ENCODE peak calls at places on chromosomes 11 and 22, in seven cellular contexts. N, V, I, O, Q, Y and W are unnamed samples.

GRCh38 chr11:35781342-35782171 is 119.0 kb downstream of the TRIM44 start:
- DNase-seq in N (no peak), V (no peak), I (peak; percentile 57), O (no peak), Q (no peak), Y (no peak), W (no peak)

GRCh38 chr11:85526564-85526963 is 100.6 kb downstream of the DLG2 start:
- DNase-seq in N (no peak), V (no peak), I (no peak), O (no peak), Q (no peak), Y (no peak), W (no peak)

GRCh38 chr11:64566042-64566914 is 24.7 kb upstream of the SLC22A12 start:
- DNase-seq in N (peak; percentile 6), V (peak; percentile 17), I (peak; percentile 89), O (no peak), Q (no peak), Y (peak; percentile 74), W (peak; percentile 72)

GRCh38 chr22:29073618-29074275 is 912 bp downstream of the KREMEN1 start:
- DNase-seq in N (no peak), V (no peak), I (peak; percentile 34), O (peak; percentile 33), Q (no peak), Y (peak; percentile 63), W (no peak)

GRCh38 chr22:18947905-18948304 is 11.8 kb upstream of the PRODH start:
- DNase-seq in N (no peak), V (no peak), I (no peak), O (no peak), Q (no peak), Y (peak; percentile 12), W (no peak)

GRCh38 chr22:25750569-25751173 is 8.7 kb downstream of the MYO18B start:
- DNase-seq in N (no peak), V (no peak), I (peak; percentile 53), O (no peak), Q (no peak), Y (no peak), W (no peak)

GRCh38 chr11:122334546-122335375 is 218.7 kb upstream of the BLID start:
- DNase-seq in N (no peak), V (no peak), I (no peak), O (no peak), Q (no peak), Y (no peak), W (no peak)

GRCh38 chr11:1888811-1889526 is 2.7 kb downstream of the PRR33 start:
- DNase-seq in N (peak; percentile 50), V (no peak), I (no peak), O (no peak), Q (peak; percentile 56), Y (peak; percentile 38), W (no peak)

GRCh38 chr11:27945323-27945722 is 162.6 kb downstream of the KIF18A start:
- DNase-seq in N (no peak), V (no peak), I (no peak), O (no peak), Q (no peak), Y (no peak), W (no peak)

GRCh38 chr11:621838-622237 is 2.9 kb downstream of the CDHR5 start:
- DNase-seq in N (no peak), V (no peak), I (no peak), O (no peak), Q (no peak), Y (no peak), W (no peak)

GRCh38 chr22:48796295-48797015 is 1031.2 kb downstream of the BRD1 start:
- DNase-seq in N (no peak), V (no peak), I (no peak), O (no peak), Q (no peak), Y (no peak), W (no peak)

GRCh38 chr11:17407575-17407974 is 19.1 kb upstream of the KCNJ11 start:
- DNase-seq in N (no peak), V (no peak), I (no peak), O (no peak), Q (no peak), Y (no peak), W (no peak)

GRCh38 chr22:42321908-42322561 is 51.6 kb upstream of the TCF20 start:
- DNase-seq in N (no peak), V (no peak), I (peak; percentile 1), O (no peak), Q (no peak), Y (no peak), W (no peak)

GRCh38 chr11:28679795-28680194 is 571.6 kb downstream of the METTL15 start:
- DNase-seq in N (no peak), V (no peak), I (peak; percentile 53), O (no peak), Q (no peak), Y (no peak), W (no peak)

GRCh38 chr11:130211781-130212401 is 52.3 kb downstream of the ST14 start:
- DNase-seq in N (no peak), V (no peak), I (no peak), O (no peak), Q (no peak), Y (no peak), W (no peak)

GRCh38 chr11:1633864-1634263 is 4.3 kb downstream of the KRTAP5-5 start:
- DNase-seq in N (no peak), V (no peak), I (no peak), O (no peak), Q (no peak), Y (no peak), W (no peak)

GRCh38 chr11:72236083-72236697 is 7.8 kb downstream of the PHOX2A start:
- DNase-seq in N (no peak), V (no peak), I (no peak), O (no peak), Q (no peak), Y (no peak), W (no peak)

GRCh38 chr11:117016246-117016645 is 82.0 kb downstream of the SIK3 start:
- DNase-seq in N (no peak), V (no peak), I (no peak), O (no peak), Q (no peak), Y (no peak), W (no peak)

GRCh38 chr22:44289429-44290171 is 23.2 kb downstream of the SHISAL1 start:
- DNase-seq in N (no peak), V (no peak), I (peak; percentile 27), O (no peak), Q (no peak), Y (no peak), W (no peak)

GRCh38 chr11:47768090-47768620 is 1.0 kb upstream of the FNBP4 start:
- DNase-seq in N (peak; percentile 8), V (no peak), I (peak; percentile 78), O (peak; percentile 61), Q (peak; percentile 16), Y (peak; percentile 34), W (peak; percentile 49)

GRCh38 chr11:77039491-77040400 is 5.5 kb downstream of the B3GNT6 start:
- DNase-seq in N (no peak), V (no peak), I (peak; percentile 42), O (no peak), Q (no peak), Y (peak; percentile 53), W (no peak)

GRCh38 chr11:69888671-69889076 is 69.5 kb upstream of the FGF3 start:
- DNase-seq in N (peak; percentile 70), V (peak; percentile 67), I (peak; percentile 54), O (peak; percentile 21), Q (peak; percentile 45), Y (peak; percentile 70), W (peak; percentile 64)

GRCh38 chr11:45805305-45806071 is 539 bp downstream of the SLC35C1 start:
- DNase-seq in N (no peak), V (no peak), I (peak; percentile 69), O (peak; percentile 28), Q (no peak), Y (peak; percentile 54), W (no peak)

GRCh38 chr11:93543292-93543977 is at the start of gene SMCO4:
- DNase-seq in N (peak; percentile 63), V (peak; percentile 69), I (peak; percentile 69), O (peak; percentile 64), Q (peak; percentile 54), Y (peak; percentile 89), W (peak; percentile 85)

GRCh38 chr22:47802446-47802845 is 1040.0 kb downstream of the TBC1D22A start:
- DNase-seq in N (no peak), V (no peak), I (no peak), O (no peak), Q (no peak), Y (no peak), W (no peak)

GRCh38 chr11:72712876-72713275 is 38.7 kb upstream of the PDE2A start:
- DNase-seq in N (no peak), V (no peak), I (no peak), O (no peak), Q (no peak), Y (no peak), W (no peak)

GRCh38 chr11:23789938-23790371 is 706.9 kb upstream of the LUZP2 start:
- DNase-seq in N (no peak), V (no peak), I (peak; percentile 73), O (no peak), Q (no peak), Y (no peak), W (no peak)

GRCh38 chr11:110019659-110020058 is 73.5 kb upstream of the ZC3H12C start:
- DNase-seq in N (no peak), V (no peak), I (no peak), O (no peak), Q (no peak), Y (no peak), W (no peak)

GRCh38 chr11:72015511-72016061 is 16.9 kb downstream of the IL18BP start:
- DNase-seq in N (no peak), V (peak; percentile 43), I (peak; percentile 35), O (no peak), Q (no peak), Y (no peak), W (peak; percentile 32)

GRCh38 chr11:57456960-57457642 is 3.2 kb upstream of the RTN4RL2 start:
- DNase-seq in N (peak; percentile 70), V (peak; percentile 77), I (peak; percentile 84), O (peak; percentile 83), Q (peak; percentile 66), Y (peak; percentile 88), W (peak; percentile 74)

GRCh38 chr22:22788460-22789037 is 99.1 kb upstream of the IGLL5 start:
- DNase-seq in N (no peak), V (no peak), I (no peak), O (no peak), Q (no peak), Y (no peak), W (no peak)

GRCh38 chr22:45317551-45318167 is 7.9 kb downstream of the FAM118A start:
- DNase-seq in N (no peak), V (no peak), I (peak; percentile 57), O (peak; percentile 50), Q (no peak), Y (no peak), W (no peak)

GRCh38 chr22:22802346-22802970 is 85.2 kb upstream of the IGLL5 start:
- DNase-seq in N (no peak), V (peak; percentile 53), I (peak; percentile 14), O (no peak), Q (peak; percentile 25), Y (no peak), W (peak; percentile 56)